ENCODE peak calls at places on chromosomes 4 and X, in six cellular contexts. L is stimulated activated naive CD8-positive, alpha-beta T cell treated with anti-CD3 and anti-CD28 coated beads, Interleukin-15, Interleukin-2, amounts not matched to agents 100 U/mL and 50 U/mL, for 24 hours; H is fibroblast of the conjunctiva; M is M059J; U is naive B cell; O is activated CD8-positive, alpha-beta memory T cell treated with anti-CD3 and anti-CD28 coated beads for 24 hours. E is an unnamed sample.

GRCh38 chrX:13717697-13718483 is 16.5 kb downstream of the TRAPPC2 start:
- DNase-seq in M (peak), H (no peak), O (no peak), L (no peak), U (no peak), E (no peak)

GRCh38 chrX:47572773-47573333 is 9.4 kb upstream of the TIMP1 start:
- DNase-seq in H (no peak), U (no peak), M (no peak), L (no peak), O (no peak), E (no peak)

GRCh38 chrX:54358424-54359211 is 772 bp upstream of the WNK3 start:
- DNase-seq in L (peak), H (peak), M (peak), O (peak), U (peak), E (peak)

GRCh38 chr4:73944061-73944875 is 37.6 kb downstream of the PF4 start:
- DNase-seq in O (no peak), L (no peak), M (no peak), U (no peak), H (no peak), E (peak)

GRCh38 chr4:46648088-46648744 is 258.3 kb upstream of the GABRA2 start:
- DNase-seq in O (no peak), L (no peak), H (no peak), M (peak), U (no peak), E (no peak)

GRCh38 chr4:140213736-140214135 is 59.8 kb upstream of the MAML3 start:
- DNase-seq in H (no peak), L (peak), M (peak), U (no peak), O (no peak), E (no peak)

GRCh38 chrX:53483838-53484420 is 49.8 kb upstream of the HSD17B10 start:
- DNase-seq in M (peak), H (no peak), L (no peak), O (no peak), U (no peak), E (no peak)

GRCh38 chrX:125475482-125475881 is 155.8 kb downstream of the TEX13C start:
- DNase-seq in L (no peak), H (no peak), O (no peak), U (no peak), M (no peak), E (no peak)

GRCh38 chrX:15404712-15405111 is 20.5 kb upstream of the VEGFD start:
- DNase-seq in U (no peak), M (no peak), H (peak), L (no peak), O (no peak), E (no peak)

GRCh38 chr4:174260099-174260498 is 23.4 kb downstream of the FBXO8 start:
- DNase-seq in H (peak), L (no peak), M (no peak), O (no peak), U (no peak), E (no peak)

GRCh38 chrX:151870603-151871002 is 42.1 kb upstream of the MAGEA4 start:
- DNase-seq in O (no peak), M (peak), U (no peak), H (peak), L (no peak), E (peak)

GRCh38 chr4:111693754-111694153 is 451.5 kb upstream of the FAM241A start:
- DNase-seq in O (no peak), M (no peak), L (no peak), H (no peak), U (no peak), E (no peak)

GRCh38 chrX:21658746-21659145 is 616 bp upstream of the KLHL34 start:
- DNase-seq in M (no peak), O (no peak), L (peak), H (no peak), U (no peak), E (no peak)

GRCh38 chr4:20019310-20020015 is 232.2 kb upstream of the SLIT2 start:
- DNase-seq in H (no peak), O (no peak), L (no peak), M (peak), U (no peak), E (no peak)

GRCh38 chrX:153771261-153771681 is 7.2 kb downstream of the PLXNB3 start:
- DNase-seq in H (no peak), M (no peak), O (no peak), U (no peak), L (no peak), E (no peak)

GRCh38 chr4:115360441-115360840 is 247.0 kb upstream of the NDST4 start:
- DNase-seq in H (no peak), M (peak), L (no peak), O (no peak), U (no peak), E (no peak)

GRCh38 chr4:173519130-173520101 is 10.6 kb downstream of the HAND2 start:
- DNase-seq in O (no peak), M (no peak), U (no peak), H (no peak), L (no peak), E (no peak)

GRCh38 chr4:176769519-176769918 is 23.2 kb downstream of the VEGFC start:
- DNase-seq in U (no peak), H (peak), O (no peak), M (peak), L (no peak), E (no peak)

GRCh38 chrX:39705299-39705698 is 392.5 kb downstream of the BCOR start:
- DNase-seq in H (peak), O (peak), M (peak), L (no peak), U (no peak), E (peak)

GRCh38 chr4:183903021-183903760 is 1.9 kb upstream of the STOX2 start:
- DNase-seq in H (no peak), U (no peak), M (no peak), O (no peak), L (no peak), E (no peak)

GRCh38 chr4:138235419-138235952 is 6.7 kb downstream of the SLC7A11 start:
- DNase-seq in H (no peak), U (no peak), M (peak), O (no peak), L (no peak), E (peak)

GRCh38 chrX:25198891-25199290 is 183.1 kb upstream of the ARX start:
- DNase-seq in M (no peak), U (no peak), H (no peak), O (no peak), L (no peak), E (no peak)

GRCh38 chrX:45850775-45851433 is 650.2 kb upstream of the DIPK2B start:
- DNase-seq in H (no peak), O (peak), M (peak), U (peak), L (peak), E (no peak)

GRCh38 chr4:122450847-122451246 is 5.7 kb downstream of the IL2 start:
- DNase-seq in M (peak), U (no peak), L (peak), O (no peak), H (no peak), E (no peak)

GRCh38 chr4:26802790-26803189 is 57.9 kb upstream of the STIM2 start:
- DNase-seq in M (no peak), H (no peak), L (no peak), O (no peak), U (no peak), E (no peak)

GRCh38 chrX:120087289-120088017 is 10.0 kb upstream of the RHOXF2B start:
- DNase-seq in L (no peak), H (no peak), U (no peak), O (no peak), M (peak), E (no peak)

GRCh38 chrX:20374866-20375530 is 108.3 kb upstream of the RPS6KA3 start:
- DNase-seq in L (no peak), U (peak), H (no peak), O (no peak), M (peak), E (no peak)

GRCh38 chr4:22692736-22693135 is at the start of gene GBA3:
- DNase-seq in H (no peak), M (no peak), U (no peak), O (no peak), L (no peak), E (no peak)

GRCh38 chr4:25320374-25321172 is 8.0 kb downstream of the ZCCHC4 start:
- DNase-seq in M (peak), H (peak), O (no peak), L (no peak), U (no peak), E (no peak)

GRCh38 chrX:94871640-94872039 is 1197.6 kb downstream of the FAM133A start:
- DNase-seq in L (no peak), U (no peak), H (no peak), O (no peak), M (no peak), E (no peak)